ENCODE peak calls at places on chromosome 9, in ten cellular contexts. X, U, P, E, R, B, D, O, T and J are unnamed samples.
A peak's percentile ranks its signal among the peaks of the same experiment; 100 is the strongest.

GRCh38 chr9:37921546-37922300 is 17.8 kb upstream of the SLC25A51 start:
- DNase-seq in X (no peak), U (no peak), P (peak; percentile 14), E (no peak), R (no peak), B (no peak), D (no peak), O (no peak), T (no peak), J (no peak)

GRCh38 chr9:125971895-125972729 is 224.9 kb downstream of the PBX3 start:
- DNase-seq in X (no peak), U (no peak), P (no peak), E (no peak), R (peak; percentile 19), B (no peak), D (no peak), O (no peak), T (no peak), J (no peak)

GRCh38 chr9:129482521-129483466 is 138.1 kb downstream of the C9orf50 start:
- DNase-seq in X (no peak), U (peak; percentile 92), P (peak; percentile 94), E (peak; percentile 88), R (peak; percentile 65), B (peak; percentile 46), D (peak; percentile 74), O (peak; percentile 43), T (no peak), J (no peak)

GRCh38 chr9:115034801-115035200 is 83.2 kb downstream of the TNC start:
- DNase-seq in X (no peak), U (peak; percentile 80), P (no peak), E (no peak), R (peak; percentile 65), B (no peak), D (no peak), O (no peak), T (no peak), J (no peak)

GRCh38 chr9:73380411-73380810 is 228.7 kb downstream of the ANXA1 start:
- DNase-seq in X (no peak), U (no peak), P (no peak), E (no peak), R (no peak), B (no peak), D (no peak), O (no peak), T (no peak), J (no peak)

GRCh38 chr9:38186372-38187115 is 117.5 kb upstream of the SHB start:
- DNase-seq in X (no peak), U (peak; percentile 72), P (no peak), E (no peak), R (no peak), B (no peak), D (no peak), O (no peak), T (no peak), J (no peak)

GRCh38 chr9:16396389-16396788 is 474.1 kb downstream of the BNC2 start:
- DNase-seq in X (no peak), U (peak; percentile 47), P (no peak), E (no peak), R (no peak), B (no peak), D (no peak), O (no peak), T (no peak), J (no peak)

GRCh38 chr9:91771027-91771426 is 179.0 kb downstream of the ROR2 start:
- DNase-seq in X (no peak), U (peak; percentile 97), P (no peak), E (no peak), R (peak; percentile 86), B (no peak), D (no peak), O (no peak), T (no peak), J (no peak)

GRCh38 chr9:137422668-137423000 is 328 bp downstream of the EXD3 start:
- DNase-seq in X (no peak), U (no peak), P (no peak), E (no peak), R (peak; percentile 61), B (no peak), D (no peak), O (no peak), T (no peak), J (no peak)

GRCh38 chr9:120391691-120392090 is 188.3 kb downstream of the CDK5RAP2 start:
- DNase-seq in X (no peak), U (no peak), P (no peak), E (no peak), R (no peak), B (no peak), D (no peak), O (no peak), T (no peak), J (no peak)

GRCh38 chr9:136831720-136832104 is 10.6 kb upstream of the AJM1 start:
- DNase-seq in X (no peak), U (no peak), P (no peak), E (no peak), R (peak; percentile 7), B (no peak), D (no peak), O (no peak), T (no peak), J (no peak)

GRCh38 chr9:31799953-31800609 is 584.4 kb upstream of the ACO1 start:
- DNase-seq in X (no peak), U (peak; percentile 79), P (no peak), E (no peak), R (no peak), B (no peak), D (no peak), O (peak; percentile 60), T (no peak), J (no peak)

GRCh38 chr9:90290716-90291485 is 351.7 kb downstream of the DIRAS2 start:
- DNase-seq in X (no peak), U (peak; percentile 54), P (no peak), E (no peak), R (peak; percentile 51), B (no peak), D (no peak), O (no peak), T (no peak), J (no peak)

GRCh38 chr9:109403116-109403515 is 82.3 kb upstream of the EPB41L4B start:
- DNase-seq in X (no peak), U (peak; percentile 28), P (no peak), E (no peak), R (no peak), B (no peak), D (no peak), O (no peak), T (no peak), J (no peak)

GRCh38 chr9:116099821-116100220 is 53.8 kb upstream of the PAPPA start:
- DNase-seq in X (no peak), U (peak; percentile 69), P (no peak), E (no peak), R (peak; percentile 21), B (no peak), D (no peak), O (no peak), T (no peak), J (no peak)

GRCh38 chr9:15714746-15715145 is 161.9 kb downstream of the CCDC171 start:
- DNase-seq in X (no peak), U (no peak), P (no peak), E (no peak), R (no peak), B (no peak), D (no peak), O (no peak), T (no peak), J (no peak)

GRCh38 chr9:77595426-77596051 is 52.6 kb downstream of the GNA14 start:
- DNase-seq in X (no peak), U (peak; percentile 35), P (no peak), E (no peak), R (no peak), B (no peak), D (no peak), O (peak; percentile 84), T (peak; percentile 72), J (no peak)

GRCh38 chr9:84357235-84357634 is 16.7 kb upstream of the SLC28A3 start:
- DNase-seq in X (no peak), U (peak; percentile 64), P (no peak), E (no peak), R (peak; percentile 17), B (no peak), D (no peak), O (no peak), T (no peak), J (no peak)

GRCh38 chr9:3948826-3949578 is 350.9 kb downstream of the GLIS3 start:
- DNase-seq in X (no peak), U (peak; percentile 88), P (no peak), E (no peak), R (peak; percentile 35), B (no peak), D (no peak), O (no peak), T (no peak), J (no peak)

GRCh38 chr9:131521203-131521602 is 9.9 kb downstream of the UCK1 start:
- DNase-seq in X (no peak), U (no peak), P (no peak), E (no peak), R (no peak), B (no peak), D (no peak), O (no peak), T (no peak), J (no peak)

GRCh38 chr9:132412089-132412488 is 2.1 kb downstream of the CFAP77 start:
- DNase-seq in X (peak; percentile 19), U (peak; percentile 28), P (no peak), E (no peak), R (peak; percentile 68), B (peak; percentile 19), D (no peak), O (no peak), T (peak; percentile 34), J (no peak)

GRCh38 chr9:99634185-99634584 is 187.5 kb upstream of the NR4A3 start:
- DNase-seq in X (no peak), U (no peak), P (no peak), E (no peak), R (no peak), B (no peak), D (no peak), O (no peak), T (no peak), J (no peak)

GRCh38 chr9:120018550-120018949 is 561.4 kb downstream of the CDK5RAP2 start:
- DNase-seq in X (no peak), U (no peak), P (no peak), E (no peak), R (no peak), B (no peak), D (no peak), O (no peak), T (no peak), J (no peak)

GRCh38 chr9:97572196-97572891 is 60.8 kb downstream of the TSTD2 start:
- DNase-seq in X (no peak), U (no peak), P (no peak), E (no peak), R (no peak), B (no peak), D (no peak), O (no peak), T (no peak), J (no peak)

GRCh38 chr9:92206490-92206889 is 87.0 kb downstream of the IARS1 start:
- DNase-seq in X (no peak), U (peak; percentile 44), P (no peak), E (no peak), R (no peak), B (no peak), D (no peak), O (no peak), T (no peak), J (no peak)

GRCh38 chr9:88578486-88579362 is 43.7 kb downstream of the NXNL2 start:
- DNase-seq in X (peak; percentile 55), U (peak; percentile 82), P (peak; percentile 71), E (peak; percentile 71), R (peak; percentile 82), B (peak; percentile 88), D (peak; percentile 63), O (peak; percentile 23), T (peak; percentile 20), J (no peak)

GRCh38 chr9:7976167-7976755 is 176.7 kb upstream of the DMAC1 start:
- DNase-seq in X (peak; percentile 68), U (no peak), P (no peak), E (no peak), R (no peak), B (no peak), D (no peak), O (no peak), T (peak; percentile 85), J (no peak)